ENCODE peak calls at places on chromosome 10, in four cellular contexts. One of them, this sample, is unnamed.

GRCh38 chr10:74991435-74991834 is 120.0 kb upstream of the SAMD8 start:
- DNase-seq in activated T-cell treated with anti-CD3 and anti-CD28 coated beads, Interleukin-2, amount 50 U/mL, for 48 hours: no peak
- DNase-seq in transverse colon: no peak
- DNase-seq in GM12891: no peak
- DNase-seq in this sample: no peak

GRCh38 chr10:88401671-88402347 is 181.3 kb downstream of the RNLS start:
- DNase-seq in GM12891: no peak
- DNase-seq in transverse colon: no peak
- DNase-seq in activated T-cell treated with anti-CD3 and anti-CD28 coated beads, Interleukin-2, amount 50 U/mL, for 48 hours: no peak
- DNase-seq in this sample: no peak

GRCh38 chr10:97499561-97500296 is 1.0 kb downstream of the UBTD1 start:
- DNase-seq in transverse colon: peak; percentile 53
- DNase-seq in activated T-cell treated with anti-CD3 and anti-CD28 coated beads, Interleukin-2, amount 50 U/mL, for 48 hours: no peak
- DNase-seq in GM12891: no peak
- DNase-seq in this sample: no peak

GRCh38 chr10:90945496-90946070 is 24.7 kb upstream of the ANKRD1 start:
- DNase-seq in transverse colon: no peak
- DNase-seq in activated T-cell treated with anti-CD3 and anti-CD28 coated beads, Interleukin-2, amount 50 U/mL, for 48 hours: no peak
- DNase-seq in GM12891: no peak
- DNase-seq in this sample: no peak

GRCh38 chr10:21493841-21494220 is 31.7 kb downstream of the SKIDA1 start:
- DNase-seq in GM12891: no peak
- DNase-seq in activated T-cell treated with anti-CD3 and anti-CD28 coated beads, Interleukin-2, amount 50 U/mL, for 48 hours: no peak
- DNase-seq in transverse colon: no peak
- DNase-seq in this sample: no peak

GRCh38 chr10:13658864-13659685 is 72.3 kb downstream of the PRPF18 start:
- DNase-seq in transverse colon: no peak
- DNase-seq in GM12891: no peak
- DNase-seq in activated T-cell treated with anti-CD3 and anti-CD28 coated beads, Interleukin-2, amount 50 U/mL, for 48 hours: peak; percentile 45
- DNase-seq in this sample: no peak

GRCh38 chr10:106898441-106898840 is 266.1 kb downstream of the SORCS1 start:
- DNase-seq in activated T-cell treated with anti-CD3 and anti-CD28 coated beads, Interleukin-2, amount 50 U/mL, for 48 hours: no peak
- DNase-seq in transverse colon: no peak
- DNase-seq in GM12891: no peak
- DNase-seq in this sample: no peak

GRCh38 chr10:23331567-23332290 is 12.9 kb downstream of the C10orf67 start:
- DNase-seq in transverse colon: no peak
- DNase-seq in activated T-cell treated with anti-CD3 and anti-CD28 coated beads, Interleukin-2, amount 50 U/mL, for 48 hours: no peak
- DNase-seq in GM12891: no peak
- DNase-seq in this sample: no peak

GRCh38 chr10:79170226-79170752 is 101.5 kb downstream of the ZMIZ1 start:
- DNase-seq in activated T-cell treated with anti-CD3 and anti-CD28 coated beads, Interleukin-2, amount 50 U/mL, for 48 hours: no peak
- DNase-seq in GM12891: no peak
- DNase-seq in transverse colon: no peak
- DNase-seq in this sample: no peak

GRCh38 chr10:110209399-110209925 is 2.1 kb downstream of the MXI1 start:
- DNase-seq in activated T-cell treated with anti-CD3 and anti-CD28 coated beads, Interleukin-2, amount 50 U/mL, for 48 hours: peak; percentile 84
- DNase-seq in transverse colon: peak; percentile 71
- DNase-seq in GM12891: no peak
- DNase-seq in this sample: no peak

GRCh38 chr10:18087398-18087797 is 52.8 kb upstream of the CACNB2 start:
- DNase-seq in activated T-cell treated with anti-CD3 and anti-CD28 coated beads, Interleukin-2, amount 50 U/mL, for 48 hours: no peak
- DNase-seq in GM12891: no peak
- DNase-seq in transverse colon: peak; percentile 24
- DNase-seq in this sample: no peak

GRCh38 chr10:50419756-50420155 is 168.4 kb upstream of the ASAH2 start:
- DNase-seq in activated T-cell treated with anti-CD3 and anti-CD28 coated beads, Interleukin-2, amount 50 U/mL, for 48 hours: no peak
- DNase-seq in GM12891: no peak
- DNase-seq in transverse colon: no peak
- DNase-seq in this sample: no peak

GRCh38 chr10:73413108-73413527 is 740 bp downstream of the ANXA7 start:
- DNase-seq in transverse colon: peak; percentile 67
- DNase-seq in GM12891: peak; percentile 39
- DNase-seq in activated T-cell treated with anti-CD3 and anti-CD28 coated beads, Interleukin-2, amount 50 U/mL, for 48 hours: no peak
- DNase-seq in this sample: peak; percentile 34

GRCh38 chr10:20406607-20407188 is 490.4 kb downstream of the NEBL start:
- DNase-seq in activated T-cell treated with anti-CD3 and anti-CD28 coated beads, Interleukin-2, amount 50 U/mL, for 48 hours: no peak
- DNase-seq in GM12891: no peak
- DNase-seq in transverse colon: no peak
- DNase-seq in this sample: no peak

GRCh38 chr10:93680414-93681047 is 21.9 kb downstream of the FRA10AC1 start:
- DNase-seq in transverse colon: no peak
- DNase-seq in GM12891: no peak
- DNase-seq in activated T-cell treated with anti-CD3 and anti-CD28 coated beads, Interleukin-2, amount 50 U/mL, for 48 hours: no peak
- DNase-seq in this sample: no peak

GRCh38 chr10:125217986-125218675 is 57.8 kb upstream of the CTBP2 start:
- DNase-seq in activated T-cell treated with anti-CD3 and anti-CD28 coated beads, Interleukin-2, amount 50 U/mL, for 48 hours: no peak
- DNase-seq in transverse colon: no peak
- DNase-seq in GM12891: no peak
- DNase-seq in this sample: no peak

GRCh38 chr10:14009315-14010082 is 321.2 kb downstream of the FRMD4A start:
- DNase-seq in activated T-cell treated with anti-CD3 and anti-CD28 coated beads, Interleukin-2, amount 50 U/mL, for 48 hours: peak; percentile 72
- DNase-seq in transverse colon: no peak
- DNase-seq in GM12891: no peak
- DNase-seq in this sample: no peak

GRCh38 chr10:14749051-14749809 is 25.5 kb downstream of the FAM107B start:
- DNase-seq in transverse colon: peak; percentile 29
- DNase-seq in GM12891: no peak
- DNase-seq in activated T-cell treated with anti-CD3 and anti-CD28 coated beads, Interleukin-2, amount 50 U/mL, for 48 hours: no peak
- DNase-seq in this sample: no peak

GRCh38 chr10:75040576-75040975 is 70.9 kb upstream of the SAMD8 start:
- DNase-seq in transverse colon: no peak
- DNase-seq in GM12891: no peak
- DNase-seq in activated T-cell treated with anti-CD3 and anti-CD28 coated beads, Interleukin-2, amount 50 U/mL, for 48 hours: no peak
- DNase-seq in this sample: no peak